ENCODE peak calls at places on chromosomes 5 and 9, in seven cellular contexts. Y is NCI-H1092 treated with DMSO at 0.1 percent for 48 hours, A is fibroblast of the aortic adventitia, H is T-cell, I is COR-L47, N is NCI-H524, E is fibroblast of the conjunctiva. F is an unnamed sample.

GRCh38 chr9:8338249-8338721 is 538.7 kb upstream of the DMAC1 start:
- DNase-seq in A (peak), E (peak), I (no peak), N (no peak), Y (no peak), H (no peak), F (no peak)

GRCh38 chr5:93654676-93655075 is 71.7 kb downstream of the NR2F1 start:
- DNase-seq in Y (no peak), E (no peak), I (no peak), N (no peak), H (no peak), A (peak), F (no peak)

GRCh38 chr9:129081388-129081889 is 528 bp downstream of the DOLPP1 start:
- DNase-seq in A (no peak), N (peak), H (no peak), Y (peak), E (peak), I (no peak), F (no peak)

GRCh38 chr9:124468061-124468740 is 17.9 kb downstream of the ADGRD2 start:
- DNase-seq in H (no peak), N (no peak), E (no peak), A (no peak), Y (no peak), I (no peak), F (no peak)

GRCh38 chr5:14298126-14298847 is 155.1 kb downstream of the TRIO start:
- DNase-seq in N (no peak), E (peak), I (no peak), A (peak), H (no peak), Y (no peak), F (no peak)

GRCh38 chr5:59587489-59588337 is 305.8 kb downstream of the PDE4D start:
- DNase-seq in H (no peak), A (peak), I (peak), N (peak), Y (peak), E (peak), F (peak)

GRCh38 chr5:15926586-15926985 is 253.0 kb downstream of the MARCHF11 start:
- DNase-seq in A (peak), H (no peak), Y (no peak), N (no peak), E (no peak), I (no peak), F (no peak)

GRCh38 chr9:135698236-135698635 is 1.0 kb downstream of the SOHLH1 start:
- DNase-seq in H (no peak), I (no peak), Y (no peak), N (no peak), E (no peak), A (no peak), F (no peak)

GRCh38 chr5:106825379-106825778 is 845.4 kb downstream of the EFNA5 start:
- DNase-seq in Y (no peak), E (no peak), A (no peak), N (no peak), I (no peak), H (no peak), F (no peak)

GRCh38 chr5:34511915-34512314 is 144.2 kb upstream of the RAI14 start:
- DNase-seq in I (no peak), A (peak), E (no peak), N (no peak), H (no peak), Y (no peak), F (no peak)

GRCh38 chr9:35108946-35109575 is 6.1 kb upstream of the STOML2 start:
- DNase-seq in I (no peak), A (no peak), E (no peak), H (no peak), Y (no peak), N (no peak), F (no peak)

GRCh38 chr5:147748590-147748989 is 33.9 kb downstream of the JAKMIP2 start:
- DNase-seq in H (no peak), Y (peak), N (no peak), I (peak), A (no peak), E (no peak), F (no peak)

GRCh38 chr5:75869891-75870290 is 152.7 kb upstream of the POC5 start:
- DNase-seq in Y (no peak), H (no peak), I (no peak), E (no peak), N (no peak), A (no peak), F (no peak)

GRCh38 chr9:115015018-115015635 is 84.7 kb upstream of the TNFSF8 start:
- DNase-seq in Y (peak), H (no peak), I (peak), A (peak), N (peak), E (no peak), F (peak)

GRCh38 chr5:77924081-77924480 is 147.9 kb upstream of the TBCA start:
- DNase-seq in I (peak), Y (no peak), E (no peak), N (no peak), A (no peak), H (no peak), F (no peak)

GRCh38 chr5:149732500-149733128 is 2.5 kb downstream of the PPARGC1B start:
- DNase-seq in Y (no peak), E (no peak), N (no peak), I (no peak), A (no peak), H (no peak), F (peak)

GRCh38 chr9:101397746-101398334 is 578 bp downstream of the MRPL50 start:
- DNase-seq in E (no peak), H (no peak), I (no peak), Y (peak), N (peak), A (no peak), F (no peak)

F was measured in thyroid gland.